ENCODE peak calls at places on chromosomes 13 and 19, in four cellular contexts. D is K562, K is HepG2, V is SK-N-SH. T is an unnamed sample.

GRCh38 chr13:44578064-44578394 is 1.9 kb upstream of the TSC22D1 start:
- DNase-seq in D (no peak), K (no peak), V (peak; percentile 79), T (no peak)

GRCh38 chr13:27634231-27634630 is 12.5 kb downstream of the POLR1D start:
- DNase-seq in D (no peak), K (no peak), V (no peak), T (no peak)

GRCh38 chr13:40181203-40181845 is 485.1 kb downstream of the FOXO1 start:
- DNase-seq in D (peak; percentile 16), K (peak; percentile 56), V (no peak), T (no peak)

GRCh38 chr13:24328145-24328544 is 18.8 kb downstream of the C1QTNF9 start:
- DNase-seq in D (no peak), K (no peak), V (peak; percentile 60), T (peak; percentile 58)

GRCh38 chr13:59384154-59384553 is 779.6 kb downstream of the DIAPH3 start:
- DNase-seq in D (no peak), K (no peak), V (no peak), T (no peak)

GRCh38 chr13:98327326-98328314 is 150.6 kb upstream of the RNF113B start:
- DNase-seq in D (no peak), K (peak; percentile 88), V (no peak), T (peak; percentile 50)

GRCh38 chr13:40340368-40341085 is 325.9 kb downstream of the FOXO1 start:
- DNase-seq in D (no peak), K (no peak), V (no peak), T (no peak)

GRCh38 chr13:27211771-27212364 is 39.5 kb upstream of the RPL21 start:
- DNase-seq in D (no peak), K (no peak), V (no peak), T (no peak)

GRCh38 chr19:18536475-18536874 is 6.9 kb downstream of the FKBP8 start:
- DNase-seq in D (peak; percentile 4), K (no peak), V (no peak), T (no peak)

GRCh38 chr13:114212096-114212495 is 22.6 kb upstream of the CDC16 start:
- DNase-seq in D (no peak), K (no peak), V (no peak), T (no peak)

GRCh38 chr13:80048030-80048429 is 292.9 kb downstream of the SPRY2 start:
- DNase-seq in D (no peak), K (no peak), V (no peak), T (no peak)

GRCh38 chr13:40653558-40654318 is 12.7 kb downstream of the FOXO1 start:
- DNase-seq in D (no peak), K (no peak), V (no peak), T (no peak)

GRCh38 chr13:30404207-30404606 is 18.1 kb upstream of the UBE2L5 start:
- DNase-seq in D (no peak), K (no peak), V (no peak), T (no peak)

GRCh38 chr19:2315818-2316353 is 7.9 kb upstream of the LINGO3 start:
- DNase-seq in D (no peak), K (peak; percentile 55), V (peak; percentile 95), T (peak; percentile 82)
- TF ChIP-seq FOXJ3 in D (no peak), K (no peak), V (no peak), T (no peak)

GRCh38 chr19:15195381-15195964 is 5.3 kb downstream of the NOTCH3 start:
- DNase-seq in D (peak; percentile 60), K (no peak), V (peak; percentile 94), T (peak; percentile 78)
- TF ChIP-seq FOXJ3 in D (no peak), K (no peak), V (no peak), T (no peak)

DNA sequence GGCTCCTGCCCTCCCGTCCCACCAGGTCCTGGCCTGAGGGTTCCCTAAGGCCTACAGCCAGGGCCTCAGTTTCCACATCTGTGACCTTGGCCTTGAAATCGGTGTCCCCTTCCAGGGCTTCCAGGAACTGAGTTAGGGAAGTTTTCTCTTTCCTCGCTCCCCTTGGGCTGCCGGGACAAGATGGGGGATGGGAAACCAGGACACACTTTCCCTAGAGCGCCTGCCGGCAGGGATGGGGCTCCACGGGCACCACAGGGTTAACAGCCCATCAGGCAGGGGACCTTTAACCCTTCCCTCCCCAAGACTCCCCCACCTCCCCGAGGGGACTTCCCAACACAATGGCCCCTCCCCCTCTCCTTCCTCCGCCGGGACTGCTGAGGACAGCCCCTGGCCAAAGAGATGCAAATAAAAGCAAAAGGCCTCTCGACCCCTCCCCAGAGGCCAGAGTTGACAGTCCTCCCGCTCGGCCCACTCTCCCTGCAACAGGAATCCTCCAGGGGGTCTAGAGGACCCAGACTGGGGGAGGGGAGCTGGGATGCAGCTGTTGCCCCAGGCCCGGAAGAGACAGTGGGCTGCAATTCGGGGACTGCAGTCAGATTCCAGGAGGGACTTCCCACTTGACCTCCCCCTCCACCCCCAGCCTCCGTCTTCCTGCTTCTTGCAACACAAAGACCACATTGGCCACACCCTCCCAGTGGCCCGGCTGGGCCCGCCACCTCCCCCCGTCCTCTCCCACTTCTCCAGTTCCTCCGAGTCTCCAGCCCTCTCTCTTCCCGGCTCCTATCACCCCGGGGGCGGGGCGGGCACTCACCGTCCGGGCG is 3.4 kb downstream of the BBC3 start:
- DNase-seq in D (peak; percentile 62), K (peak; percentile 88), V (peak; percentile 77), T (peak; percentile 97)
- TF ChIP-seq FOXJ3 in D (no peak), K (no peak), V (no peak), T (no peak)

GRCh38 chr19:41225238-41226052 is 6.4 kb downstream of the AXL start:
- DNase-seq in D (peak; percentile 86), K (peak; percentile 91), V (peak; percentile 55), T (peak; percentile 63)

GRCh38 chr19:41228486-41228885 is 9.5 kb downstream of the AXL start:
- DNase-seq in D (no peak), K (no peak), V (no peak), T (no peak)

GRCh38 chr19:41226874-41227390 is 7.9 kb downstream of the AXL start:
- DNase-seq in D (no peak), K (no peak), V (no peak), T (no peak)

GRCh38 chr19:41224632-41225031 is 5.6 kb downstream of the AXL start:
- DNase-seq in D (no peak), K (no peak), V (no peak), T (no peak)

GRCh38 chr19:41226053-41226873 is 7.2 kb downstream of the AXL start:
- DNase-seq in D (peak; percentile 93), K (peak; percentile 68), V (peak; percentile 56), T (peak; percentile 70)
- TF ChIP-seq FOXJ3 in D (no peak), K (peak; percentile 45), V (no peak), T (no peak)

GRCh38 chr19:5128251-5128931 is 159.5 kb downstream of the KDM4B start:
- DNase-seq in D (peak; percentile 93), K (no peak), V (peak; percentile 78), T (no peak)
- TF ChIP-seq FOXJ3 in D (no peak), K (no peak), V (no peak), T (no peak)